ENCODE peak calls at places on chromosomes 11 and 22, in seven cellular contexts. One of them, this sample, is unnamed.

GRCh38 chr22:40024201-40025061 is 29.7 kb downstream of the FAM83F start:
- DNase-seq in ureter: peak
- DNase-seq in stimulated activated CD8-positive, alpha-beta memory T cell treated with anti-CD3 and anti-CD28 coated beads, Interleukin-2, amount 100 ng/mL, for 1 hour: peak
- DNase-seq in naive thymus-derived CD8-positive, alpha-beta T cell: peak
- DNase-seq in RWPE1: peak
- DNase-seq in CD4-positive, alpha-beta memory T cell: no peak
- DNase-seq in body of pancreas: peak
- DNase-seq in this sample: peak

GRCh38 chr11:43685483-43685882 is 4.9 kb downstream of the HSD17B12 start:
- DNase-seq in CD4-positive, alpha-beta memory T cell: no peak
- DNase-seq in RWPE1: no peak
- DNase-seq in naive thymus-derived CD8-positive, alpha-beta T cell: no peak
- DNase-seq in stimulated activated CD8-positive, alpha-beta memory T cell treated with anti-CD3 and anti-CD28 coated beads, Interleukin-2, amount 100 ng/mL, for 1 hour: no peak
- DNase-seq in ureter: no peak
- DNase-seq in body of pancreas: no peak
- DNase-seq in this sample: no peak

GRCh38 chr11:58301576-58301975 is 33.5 kb upstream of the OR10W1 start:
- DNase-seq in RWPE1: peak
- DNase-seq in CD4-positive, alpha-beta memory T cell: no peak
- DNase-seq in stimulated activated CD8-positive, alpha-beta memory T cell treated with anti-CD3 and anti-CD28 coated beads, Interleukin-2, amount 100 ng/mL, for 1 hour: no peak
- DNase-seq in naive thymus-derived CD8-positive, alpha-beta T cell: no peak
- DNase-seq in body of pancreas: no peak
- DNase-seq in ureter: no peak
- DNase-seq in this sample: no peak

GRCh38 chr11:95884364-95884763 is 39.5 kb downstream of the MTMR2 start:
- DNase-seq in naive thymus-derived CD8-positive, alpha-beta T cell: no peak
- DNase-seq in body of pancreas: no peak
- DNase-seq in ureter: no peak
- DNase-seq in CD4-positive, alpha-beta memory T cell: no peak
- DNase-seq in stimulated activated CD8-positive, alpha-beta memory T cell treated with anti-CD3 and anti-CD28 coated beads, Interleukin-2, amount 100 ng/mL, for 1 hour: no peak
- DNase-seq in RWPE1: peak
- DNase-seq in this sample: no peak

GRCh38 chr11:134355656-134356055 is 23.9 kb downstream of the GLB1L2 start:
- DNase-seq in CD4-positive, alpha-beta memory T cell: no peak
- DNase-seq in naive thymus-derived CD8-positive, alpha-beta T cell: no peak
- DNase-seq in ureter: no peak
- DNase-seq in body of pancreas: no peak
- DNase-seq in stimulated activated CD8-positive, alpha-beta memory T cell treated with anti-CD3 and anti-CD28 coated beads, Interleukin-2, amount 100 ng/mL, for 1 hour: no peak
- DNase-seq in RWPE1: no peak
- DNase-seq in this sample: no peak

GRCh38 chr11:46006418-46007070 is 84.1 kb downstream of the LARGE2 start:
- DNase-seq in naive thymus-derived CD8-positive, alpha-beta T cell: peak
- DNase-seq in ureter: no peak
- DNase-seq in stimulated activated CD8-positive, alpha-beta memory T cell treated with anti-CD3 and anti-CD28 coated beads, Interleukin-2, amount 100 ng/mL, for 1 hour: no peak
- DNase-seq in CD4-positive, alpha-beta memory T cell: no peak
- DNase-seq in RWPE1: peak
- DNase-seq in body of pancreas: peak
- DNase-seq in this sample: no peak

GRCh38 chr11:114168691-114169090 is 109.2 kb downstream of the ZBTB16 start:
- DNase-seq in RWPE1: no peak
- DNase-seq in stimulated activated CD8-positive, alpha-beta memory T cell treated with anti-CD3 and anti-CD28 coated beads, Interleukin-2, amount 100 ng/mL, for 1 hour: no peak
- DNase-seq in ureter: no peak
- DNase-seq in body of pancreas: peak
- DNase-seq in naive thymus-derived CD8-positive, alpha-beta T cell: no peak
- DNase-seq in CD4-positive, alpha-beta memory T cell: no peak
- DNase-seq in this sample: no peak

GRCh38 chr11:14554959-14555358 is 34.8 kb upstream of the PSMA1 start:
- DNase-seq in CD4-positive, alpha-beta memory T cell: peak
- DNase-seq in RWPE1: no peak
- DNase-seq in naive thymus-derived CD8-positive, alpha-beta T cell: peak
- DNase-seq in ureter: no peak
- DNase-seq in stimulated activated CD8-positive, alpha-beta memory T cell treated with anti-CD3 and anti-CD28 coated beads, Interleukin-2, amount 100 ng/mL, for 1 hour: no peak
- DNase-seq in body of pancreas: peak
- DNase-seq in this sample: no peak

GRCh38 chr11:62340269-62340901 is 3.1 kb downstream of the ASRGL1 start:
- DNase-seq in stimulated activated CD8-positive, alpha-beta memory T cell treated with anti-CD3 and anti-CD28 coated beads, Interleukin-2, amount 100 ng/mL, for 1 hour: peak
- DNase-seq in ureter: peak
- DNase-seq in RWPE1: peak
- DNase-seq in naive thymus-derived CD8-positive, alpha-beta T cell: peak
- DNase-seq in CD4-positive, alpha-beta memory T cell: no peak
- DNase-seq in body of pancreas: peak
- DNase-seq in this sample: peak